ENCODE peak calls at places on chromosomes 12 and 14, in ten cellular contexts. One of them, this sample, is unnamed.

GRCh38 chr12:120468271-120468845 is 1.2 kb downstream of the SRSF9 start:
- DNase-seq in left colon: peak
- DNase-seq in T-cell: no peak
- DNase-seq in foreskin keratinocyte: no peak
- DNase-seq in AG09319: peak
- DNase-seq in mammary epithelial cell: peak
- DNase-seq in A549: peak
- DNase-seq in psoas muscle: peak
- DNase-seq in omental fat pad: peak
- DNase-seq in fibroblast of mammary gland: peak
- DNase-seq in this sample: peak

GRCh38 chr14:54776361-54777001 is 126.1 kb downstream of the GCH1 start:
- DNase-seq in left colon: peak
- DNase-seq in T-cell: peak
- DNase-seq in foreskin keratinocyte: peak
- DNase-seq in AG09319: peak
- DNase-seq in mammary epithelial cell: peak
- DNase-seq in A549: no peak
- DNase-seq in psoas muscle: peak
- DNase-seq in omental fat pad: no peak
- DNase-seq in fibroblast of mammary gland: peak
- DNase-seq in this sample: no peak

GRCh38 chr14:22531451-22532344 is 57.3 kb downstream of the DAD1 start:
- DNase-seq in left colon: no peak
- DNase-seq in T-cell: no peak
- DNase-seq in foreskin keratinocyte: no peak
- DNase-seq in AG09319: no peak
- DNase-seq in mammary epithelial cell: no peak
- DNase-seq in A549: no peak
- DNase-seq in psoas muscle: no peak
- DNase-seq in omental fat pad: no peak
- DNase-seq in fibroblast of mammary gland: no peak
- DNase-seq in this sample: no peak

GRCh38 chr12:57112492-57113294 is 1.5 kb upstream of the STAT6 start:
- DNase-seq in left colon: peak
- DNase-seq in T-cell: no peak
- DNase-seq in foreskin keratinocyte: no peak
- DNase-seq in AG09319: no peak
- DNase-seq in mammary epithelial cell: no peak
- DNase-seq in A549: no peak
- DNase-seq in psoas muscle: no peak
- DNase-seq in omental fat pad: no peak
- DNase-seq in fibroblast of mammary gland: no peak
- DNase-seq in this sample: no peak

GRCh38 chr12:15842106-15842505 is 40.1 kb upstream of the STRAP start:
- DNase-seq in left colon: no peak
- DNase-seq in T-cell: no peak
- DNase-seq in foreskin keratinocyte: peak
- DNase-seq in AG09319: peak
- DNase-seq in mammary epithelial cell: peak
- DNase-seq in A549: peak
- DNase-seq in psoas muscle: no peak
- DNase-seq in omental fat pad: no peak
- DNase-seq in fibroblast of mammary gland: peak
- DNase-seq in this sample: no peak

GRCh38 chr12:1808798-1809480 is 11.4 kb upstream of the LRTM2 start:
- DNase-seq in left colon: no peak
- DNase-seq in T-cell: no peak
- DNase-seq in foreskin keratinocyte: no peak
- DNase-seq in AG09319: no peak
- DNase-seq in mammary epithelial cell: no peak
- DNase-seq in A549: no peak
- DNase-seq in psoas muscle: no peak
- DNase-seq in omental fat pad: no peak
- DNase-seq in fibroblast of mammary gland: no peak
- DNase-seq in this sample: no peak

GRCh38 chr12:98399532-98399931 is 115.9 kb upstream of the TMPO start:
- DNase-seq in left colon: no peak
- DNase-seq in T-cell: peak
- DNase-seq in foreskin keratinocyte: no peak
- DNase-seq in AG09319: no peak
- DNase-seq in mammary epithelial cell: peak
- DNase-seq in A549: peak
- DNase-seq in psoas muscle: no peak
- DNase-seq in omental fat pad: no peak
- DNase-seq in fibroblast of mammary gland: peak
- DNase-seq in this sample: peak

GRCh38 chr14:51488569-51489220 is 163.0 kb upstream of the FRMD6 start:
- DNase-seq in left colon: no peak
- DNase-seq in T-cell: no peak
- DNase-seq in foreskin keratinocyte: peak
- DNase-seq in AG09319: no peak
- DNase-seq in mammary epithelial cell: peak
- DNase-seq in A549: no peak
- DNase-seq in psoas muscle: no peak
- DNase-seq in omental fat pad: no peak
- DNase-seq in fibroblast of mammary gland: no peak
- DNase-seq in this sample: no peak

GRCh38 chr14:26444745-26445144 is 153.1 kb downstream of the NOVA1 start:
- DNase-seq in left colon: no peak
- DNase-seq in T-cell: no peak
- DNase-seq in foreskin keratinocyte: no peak
- DNase-seq in AG09319: no peak
- DNase-seq in mammary epithelial cell: no peak
- DNase-seq in A549: no peak
- DNase-seq in psoas muscle: no peak
- DNase-seq in omental fat pad: no peak
- DNase-seq in fibroblast of mammary gland: peak
- DNase-seq in this sample: peak

GRCh38 chr12:78864483-78865296 is at the start of gene SYT1:
- DNase-seq in left colon: peak
- DNase-seq in T-cell: no peak
- DNase-seq in foreskin keratinocyte: peak
- DNase-seq in AG09319: no peak
- DNase-seq in mammary epithelial cell: peak
- DNase-seq in A549: peak
- DNase-seq in psoas muscle: peak
- DNase-seq in omental fat pad: peak
- DNase-seq in fibroblast of mammary gland: peak
- DNase-seq in this sample: peak

GRCh38 chr12:105331805-105332251 is 1.3 kb downstream of the C12orf75 start:
- DNase-seq in left colon: peak
- DNase-seq in T-cell: no peak
- DNase-seq in foreskin keratinocyte: no peak
- DNase-seq in AG09319: no peak
- DNase-seq in mammary epithelial cell: no peak
- DNase-seq in A549: no peak
- DNase-seq in psoas muscle: no peak
- DNase-seq in omental fat pad: no peak
- DNase-seq in fibroblast of mammary gland: no peak
- DNase-seq in this sample: peak

GRCh38 chr14:65170768-65171251 is 68.5 kb upstream of the MAX start:
- DNase-seq in left colon: peak
- DNase-seq in T-cell: peak
- DNase-seq in foreskin keratinocyte: peak
- DNase-seq in AG09319: peak
- DNase-seq in mammary epithelial cell: peak
- DNase-seq in A549: peak
- DNase-seq in psoas muscle: peak
- DNase-seq in omental fat pad: no peak
- DNase-seq in fibroblast of mammary gland: peak
- DNase-seq in this sample: no peak

GRCh38 chr14:101057394-101057793 is 153.9 kb upstream of the RTL1 start:
- DNase-seq in left colon: no peak
- DNase-seq in T-cell: no peak
- DNase-seq in foreskin keratinocyte: no peak
- DNase-seq in AG09319: no peak
- DNase-seq in mammary epithelial cell: no peak
- DNase-seq in A549: no peak
- DNase-seq in psoas muscle: no peak
- DNase-seq in omental fat pad: no peak
- DNase-seq in fibroblast of mammary gland: no peak
- DNase-seq in this sample: no peak

GRCh38 chr12:66399626-66399931 is 97.3 kb downstream of the HELB start:
- DNase-seq in left colon: no peak
- DNase-seq in T-cell: no peak
- DNase-seq in foreskin keratinocyte: no peak
- DNase-seq in AG09319: no peak
- DNase-seq in mammary epithelial cell: no peak
- DNase-seq in A549: no peak
- DNase-seq in psoas muscle: no peak
- DNase-seq in omental fat pad: no peak
- DNase-seq in fibroblast of mammary gland: no peak
- DNase-seq in this sample: no peak

GRCh38 chr14:39430762-39431415 is 1.3 kb downstream of the FBXO33 start:
- DNase-seq in left colon: peak
- DNase-seq in T-cell: no peak
- DNase-seq in foreskin keratinocyte: no peak
- DNase-seq in AG09319: no peak
- DNase-seq in mammary epithelial cell: peak
- DNase-seq in A549: peak
- DNase-seq in psoas muscle: no peak
- DNase-seq in omental fat pad: no peak
- DNase-seq in fibroblast of mammary gland: peak
- DNase-seq in this sample: no peak

GRCh38 chr14:68748691-68749090 is 44.2 kb downstream of the ZFP36L1 start:
- DNase-seq in left colon: no peak
- DNase-seq in T-cell: no peak
- DNase-seq in foreskin keratinocyte: no peak
- DNase-seq in AG09319: no peak
- DNase-seq in mammary epithelial cell: no peak
- DNase-seq in A549: no peak
- DNase-seq in psoas muscle: no peak
- DNase-seq in omental fat pad: no peak
- DNase-seq in fibroblast of mammary gland: no peak
- DNase-seq in this sample: no peak

GRCh38 chr14:54182419-54183040 is 214.3 kb upstream of the CDKN3 start:
- DNase-seq in left colon: no peak
- DNase-seq in T-cell: no peak
- DNase-seq in foreskin keratinocyte: peak
- DNase-seq in AG09319: no peak
- DNase-seq in mammary epithelial cell: peak
- DNase-seq in A549: no peak
- DNase-seq in psoas muscle: no peak
- DNase-seq in omental fat pad: no peak
- DNase-seq in fibroblast of mammary gland: peak
- DNase-seq in this sample: no peak

GRCh38 chr12:122974892-122975789 is at the start of gene OGFOD2:
- DNase-seq in left colon: peak
- DNase-seq in T-cell: peak
- DNase-seq in foreskin keratinocyte: peak
- DNase-seq in AG09319: peak
- DNase-seq in mammary epithelial cell: peak
- DNase-seq in A549: peak
- DNase-seq in psoas muscle: peak
- DNase-seq in omental fat pad: peak
- DNase-seq in fibroblast of mammary gland: peak
- DNase-seq in this sample: peak

GRCh38 chr14:93322886-93323596 is 9.8 kb downstream of the BTBD7 start:
- DNase-seq in left colon: no peak
- DNase-seq in T-cell: no peak
- DNase-seq in foreskin keratinocyte: no peak
- DNase-seq in AG09319: no peak
- DNase-seq in mammary epithelial cell: no peak
- DNase-seq in A549: no peak
- DNase-seq in psoas muscle: no peak
- DNase-seq in omental fat pad: no peak
- DNase-seq in fibroblast of mammary gland: no peak
- DNase-seq in this sample: no peak